ENCODE peak calls at places on chromosomes 4 and X, in seven cellular contexts. X is neuronal stem cell, B is astrocyte of the spinal cord, Q is epithelial cell of esophagus, W is cardiac muscle cell, U is adrenal gland, C is GM12865. T is an unnamed sample.

GRCh38 chr4:38424171-38424871 is 239.7 kb upstream of the KLF3 start:
- DNase-seq in Q (no peak), U (peak; percentile 64), X (peak; percentile 63), B (no peak), W (no peak), C (no peak), T (no peak)

GRCh38 chr4:186149872-186150271 is 41.5 kb upstream of the CYP4V2 start:
- DNase-seq in W (peak; percentile 83), X (no peak), C (peak; percentile 31), B (peak; percentile 12), Q (peak; percentile 6), U (peak; percentile 34), T (no peak)

GRCh38 chr4:176902710-176903323 is 110.1 kb upstream of the VEGFC start:
- DNase-seq in B (peak; percentile 91), U (no peak), C (peak; percentile 54), Q (peak; percentile 86), X (no peak), W (peak; percentile 73), T (peak; percentile 96)

GRCh38 chrX:154652311-154653047 is 900 bp downstream of the CTAG2 start:
- DNase-seq in X (no peak), Q (no peak), C (no peak), W (no peak), U (no peak), B (no peak), T (no peak)

GRCh38 chrX:17031827-17032226 is 85.4 kb downstream of the REPS2 start:
- DNase-seq in W (no peak), Q (no peak), U (no peak), C (no peak), X (no peak), B (no peak), T (no peak)

GRCh38 chr4:11546391-11547160 is 117.9 kb upstream of the HS3ST1 start:
- DNase-seq in Q (peak; percentile 37), B (no peak), C (no peak), W (no peak), U (no peak), X (no peak), T (peak; percentile 40)

GRCh38 chr4:185392156-185392555 is 3.6 kb downstream of the LRP2BP start:
- DNase-seq in C (no peak), U (no peak), X (no peak), W (no peak), Q (no peak), B (no peak), T (no peak)

GRCh38 chr4:177182156-177182555 is 127.5 kb upstream of the NEIL3 start:
- DNase-seq in B (no peak), X (no peak), W (peak; percentile 60), U (no peak), Q (no peak), C (no peak), T (no peak)

GRCh38 chrX:85836868-85837267 is 210.5 kb downstream of the CHM start:
- DNase-seq in U (peak; percentile 31), X (no peak), B (no peak), Q (peak; percentile 56), W (no peak), C (no peak), T (peak; percentile 18)

GRCh38 chr4:121484633-121485032 is 103.8 kb upstream of the QRFPR start:
- DNase-seq in C (peak; percentile 58), Q (peak; percentile 78), U (peak; percentile 38), B (peak; percentile 61), X (peak; percentile 8), W (peak; percentile 81), T (peak; percentile 66)

GRCh38 chr4:113502476-113502875 is 259.1 kb downstream of the CAMK2D start:
- DNase-seq in Q (peak; percentile 58), X (no peak), U (no peak), C (no peak), W (peak; percentile 13), B (no peak), T (peak; percentile 56)

GRCh38 chrX:35104626-35105025 is 162.0 kb downstream of the FAM47B start:
- DNase-seq in Q (no peak), B (peak; percentile 8), C (no peak), W (no peak), X (no peak), U (no peak), T (no peak)

GRCh38 chrX:150192846-150193245 is 170.3 kb upstream of the MAMLD1 start:
- DNase-seq in X (no peak), W (no peak), C (no peak), Q (no peak), B (no peak), U (no peak), T (no peak)

GRCh38 chrX:46576458-46576857 is 2.9 kb downstream of the CHST7 start:
- DNase-seq in C (no peak), U (peak; percentile 19), X (no peak), W (peak; percentile 54), B (no peak), Q (no peak), T (no peak)
- H3K4me3 ChIP-seq in C (peak overlapping the region; percentile 56), U (no peak overlapping the region), X (no peak overlapping the region), W (no peak overlapping the region), B (no peak overlapping the region), Q (no peak overlapping the region), T (no peak overlapping the region)

GRCh38 chrX:70426286-70427278 is 3.5 kb downstream of the GDPD2 start:
- DNase-seq in U (no peak), Q (no peak), X (no peak), B (no peak), W (no peak), C (no peak), T (no peak)

GRCh38 chrX:70421618-70422017 is 1.5 kb upstream of the GDPD2 start:
- DNase-seq in W (no peak), Q (no peak), U (no peak), C (no peak), X (no peak), B (no peak), T (no peak)

GRCh38 chrX:70424801-70425200 is 1.7 kb downstream of the GDPD2 start:
- DNase-seq in X (no peak), W (no peak), C (no peak), Q (no peak), U (no peak), B (no peak), T (no peak)

GRCh38 chrX:70422886-70423336 is at the start of gene GDPD2:
- DNase-seq in Q (peak; percentile 39), B (peak; percentile 29), X (peak; percentile 73), W (peak; percentile 48), C (no peak), U (no peak), T (peak; percentile 28)

DNA sequence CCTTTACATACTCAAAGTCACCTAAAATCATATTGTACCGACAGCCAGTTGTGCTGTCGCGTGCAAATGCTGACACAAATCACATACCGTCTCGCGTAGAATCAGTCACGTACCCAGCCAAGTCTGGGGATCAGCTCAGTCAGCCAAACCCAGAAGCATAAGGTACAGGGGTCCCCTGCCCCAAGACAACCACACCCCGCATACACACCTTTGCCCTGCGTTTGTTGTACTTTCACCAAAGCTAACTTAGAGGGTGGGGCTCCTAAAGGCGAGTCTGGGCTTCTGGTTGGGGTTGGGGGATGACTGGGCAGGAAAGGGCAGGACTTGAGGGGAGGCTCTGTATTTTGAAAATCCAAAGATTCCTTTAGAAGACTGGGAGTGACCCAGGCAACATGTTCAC is 823 bp downstream of the GDPD2 start:
- DNase-seq in Q (no peak), B (no peak), U (no peak), C (no peak), W (no peak), X (no peak), T (no peak)
- H3K4me3 ChIP-seq in Q (no peak overlapping the region), B (no peak overlapping the region), U (no peak overlapping the region), C (no peak overlapping the region), W (no peak overlapping the region), X (no peak overlapping the region), T (no peak overlapping the region)

DNA sequence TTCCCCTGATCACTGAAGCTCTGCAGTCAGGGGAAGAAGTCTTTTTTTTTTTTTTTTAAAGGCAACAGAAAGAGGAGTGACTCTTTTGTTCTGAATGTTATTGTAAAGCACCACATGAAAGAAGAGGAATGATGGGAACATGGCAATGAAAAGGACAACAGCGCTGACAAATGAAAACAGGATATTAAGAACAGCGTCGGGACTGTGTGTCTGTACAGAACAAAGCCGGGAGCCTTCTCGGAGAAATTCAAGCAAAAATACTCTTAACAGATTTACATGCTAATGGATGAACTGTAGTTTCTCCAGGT is 40.7 kb downstream of the MID1 start:
- DNase-seq in B (peak; percentile 81), C (no peak), W (peak; percentile 43), U (no peak), X (no peak), Q (peak; percentile 13), T (no peak)
- H3K4me3 ChIP-seq in B (peak overlapping the region; percentile 20), C (no peak overlapping the region), W (no peak overlapping the region), U (no peak overlapping the region), X (no peak overlapping the region), Q (peak overlapping the region; percentile 8), T (no peak overlapping the region)

GRCh38 chr4:17780461-17781071 is 855 bp downstream of the FAM184B start:
- DNase-seq in W (peak; percentile 23), C (no peak), B (peak; percentile 15), U (no peak), X (no peak), Q (peak; percentile 14), T (no peak)
- H3K4me3 ChIP-seq in W (peak overlapping the region; percentile 29), C (no peak overlapping the region), B (peak overlapping the region; percentile 41), U (no peak overlapping the region), X (peak overlapping the region; percentile 27), Q (peak overlapping the region; percentile 46), T (peak overlapping the region; percentile 32)

GRCh38 chr4:41991916-41992767 is 1.8 kb downstream of the SLC30A9 start:
- DNase-seq in Q (peak; percentile 82), U (no peak), X (no peak), C (no peak), W (peak; percentile 4), B (no peak), T (peak; percentile 70)
- H3K4me3 ChIP-seq in Q (peak overlapping the region; percentile 80), U (no peak overlapping the region), X (no peak overlapping the region), C (peak overlapping the region; percentile 80), W (peak overlapping the region; percentile 92), B (no peak overlapping the region), T (no peak overlapping the region)